ENCODE peak calls at places on chromosomes 6 and 20, in eight cellular contexts. X, R, Y, L, M, F, I and A are unnamed samples.

GRCh38 chr6:12243169-12243568 is 47.0 kb upstream of the EDN1 start:
- DNase-seq in X (no peak), R (no peak), Y (no peak), L (no peak), M (no peak), F (no peak), I (no peak), A (no peak)

GRCh38 chr20:38222231-38222922 is 38.2 kb downstream of the KIAA1755 start:
- DNase-seq in X (peak; percentile 71), R (peak; percentile 83), Y (peak; percentile 58), L (no peak), M (no peak), F (peak; percentile 75), I (peak; percentile 64), A (peak; percentile 65)

GRCh38 chr6:143328885-143329284 is 121.6 kb downstream of the ADAT2 start:
- DNase-seq in X (no peak), R (no peak), Y (no peak), L (no peak), M (no peak), F (no peak), I (no peak), A (no peak)

GRCh38 chr20:4546786-4547185 is 174.9 kb upstream of the PRND start:
- DNase-seq in X (no peak), R (no peak), Y (no peak), L (no peak), M (no peak), F (no peak), I (no peak), A (no peak)

GRCh38 chr20:32155017-32155965 is 45.8 kb downstream of the TM9SF4 start:
- DNase-seq in X (peak; percentile 67), R (peak; percentile 32), Y (peak; percentile 97), L (peak; percentile 47), M (peak; percentile 47), F (peak; percentile 87), I (peak; percentile 63), A (peak; percentile 67)

GRCh38 chr6:14354919-14355572 is 237.5 kb downstream of the CD83 start:
- DNase-seq in X (no peak), R (no peak), Y (peak; percentile 41), L (peak; percentile 25), M (no peak), F (peak; percentile 80), I (peak; percentile 20), A (peak; percentile 32)

GRCh38 chr20:17837179-17837578 is 131.4 kb downstream of the SNX5 start:
- DNase-seq in X (no peak), R (no peak), Y (no peak), L (no peak), M (no peak), F (no peak), I (no peak), A (no peak)

GRCh38 chr6:131657630-131658111 is 20.6 kb downstream of the ENPP3 start:
- DNase-seq in X (no peak), R (no peak), Y (no peak), L (no peak), M (no peak), F (no peak), I (no peak), A (no peak)

GRCh38 chr6:82955841-82956240 is 109.8 kb downstream of the UBE3D start:
- DNase-seq in X (no peak), R (no peak), Y (no peak), L (no peak), M (no peak), F (no peak), I (no peak), A (no peak)

GRCh38 chr20:4449977-4450715 is 271.6 kb upstream of the PRND start:
- DNase-seq in X (peak; percentile 46), R (no peak), Y (no peak), L (no peak), M (no peak), F (no peak), I (no peak), A (no peak)

GRCh38 chr6:6884193-6884627 is 223.6 kb upstream of the RREB1 start:
- DNase-seq in X (no peak), R (no peak), Y (peak; percentile 63), L (no peak), M (no peak), F (no peak), I (no peak), A (no peak)

GRCh38 chr20:845967-846893 is 12.7 kb downstream of the FAM110A start:
- DNase-seq in X (no peak), R (no peak), Y (no peak), L (no peak), M (no peak), F (no peak), I (no peak), A (no peak)

GRCh38 chr6:148747145-148747492 is 289 bp downstream of the UST start:
- DNase-seq in X (no peak), R (peak; percentile 14), Y (peak; percentile 40), L (peak; percentile 67), M (no peak), F (peak; percentile 83), I (peak; percentile 44), A (peak; percentile 36)

GRCh38 chr20:52896348-52896747 is 75.8 kb upstream of the TSHZ2 start:
- DNase-seq in X (no peak), R (no peak), Y (no peak), L (no peak), M (no peak), F (no peak), I (no peak), A (no peak)

GRCh38 chr6:111591370-111591900 is 14.2 kb downstream of the TRAF3IP2 start:
- DNase-seq in X (peak; percentile 88), R (no peak), Y (peak; percentile 95), L (peak; percentile 91), M (no peak), F (peak; percentile 98), I (peak; percentile 87), A (peak; percentile 85)

GRCh38 chr20:1072258-1072657 is 46.1 kb upstream of the PSMF1 start:
- DNase-seq in X (no peak), R (no peak), Y (no peak), L (no peak), M (no peak), F (no peak), I (no peak), A (no peak)

GRCh38 chr20:58818585-58819285 is 32.0 kb downstream of the GNAS-AS1 start:
- DNase-seq in X (no peak), R (no peak), Y (no peak), L (no peak), M (no peak), F (no peak), I (no peak), A (no peak)

GRCh38 chr6:42698217-42698616 is 24.2 kb downstream of the PRPH2 start:
- DNase-seq in X (no peak), R (no peak), Y (no peak), L (no peak), M (no peak), F (no peak), I (no peak), A (no peak)

GRCh38 chr6:72425003-72425681 is 196.7 kb upstream of the KCNQ5 start:
- DNase-seq in X (no peak), R (no peak), Y (no peak), L (no peak), M (no peak), F (no peak), I (no peak), A (no peak)

GRCh38 chr6:8530775-8531435 is 95.6 kb upstream of the SLC35B3 start:
- DNase-seq in X (no peak), R (no peak), Y (no peak), L (no peak), M (no peak), F (no peak), I (no peak), A (no peak)

GRCh38 chr6:117165921-117166499 is 99.3 kb upstream of the VGLL2 start:
- DNase-seq in X (no peak), R (no peak), Y (no peak), L (no peak), M (no peak), F (no peak), I (no peak), A (no peak)

GRCh38 chr20:57402206-57403125 is 11.3 kb downstream of the RBM38 start:
- DNase-seq in X (no peak), R (no peak), Y (no peak), L (no peak), M (no peak), F (peak; percentile 56), I (no peak), A (no peak)
- TF ChIP-seq EP300 in X (no peak), R (no peak), Y (no peak), L (no peak), M (no peak), F (no peak), I (no peak), A (no peak)

GRCh38 chr20:61813791-61814190 is 251.9 kb downstream of the TAF4 start:
- DNase-seq in X (no peak), R (no peak), Y (no peak), L (no peak), M (no peak), F (no peak), I (no peak), A (no peak)

GRCh38 chr20:61812771-61813485 is 252.8 kb downstream of the TAF4 start:
- DNase-seq in X (no peak), R (no peak), Y (no peak), L (no peak), M (no peak), F (no peak), I (no peak), A (no peak)

GRCh38 chr20:61810709-61811565 is 254.7 kb downstream of the TAF4 start:
- DNase-seq in X (no peak), R (no peak), Y (no peak), L (no peak), M (no peak), F (no peak), I (no peak), A (no peak)

GRCh38 chr20:61810066-61810708 is 255.5 kb downstream of the TAF4 start:
- DNase-seq in X (no peak), R (no peak), Y (no peak), L (no peak), M (no peak), F (no peak), I (no peak), A (no peak)

GRCh38 chr20:61812121-61812520 is 253.6 kb downstream of the TAF4 start:
- DNase-seq in X (no peak), R (no peak), Y (no peak), L (no peak), M (no peak), F (no peak), I (no peak), A (no peak)
- TF ChIP-seq EP300 in X (no peak), R (no peak), Y (no peak), L (no peak), M (no peak), F (no peak), I (no peak), A (no peak)

DNA sequence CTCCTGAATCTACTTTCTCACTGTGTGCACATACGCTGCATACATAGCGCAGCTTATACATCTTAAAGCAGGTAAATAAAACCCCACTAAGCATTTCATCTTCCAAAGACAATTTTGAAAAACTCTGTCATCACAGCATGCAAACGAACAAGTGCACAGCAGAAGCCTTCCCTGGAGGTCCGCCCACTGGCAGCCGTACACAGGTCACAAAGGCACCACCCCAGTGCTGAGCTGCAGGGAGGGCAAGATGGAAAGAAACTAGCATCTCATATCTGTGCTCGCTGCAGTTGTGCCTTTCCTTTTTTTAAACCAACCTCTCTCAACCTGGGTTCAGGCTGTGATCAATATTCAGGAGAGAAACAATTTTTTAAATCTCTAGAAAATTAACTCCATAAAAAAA is 73.3 kb downstream of the HUS1B start:
- DNase-seq in X (no peak), R (no peak), Y (no peak), L (no peak), M (no peak), F (peak; percentile 75), I (no peak), A (peak; percentile 28)
- TF ChIP-seq EP300 in X (no peak), R (no peak), Y (no peak), L (no peak), M (no peak), F (no peak), I (no peak), A (no peak)

GRCh38 chr6:147283460-147283859 is 79.2 kb downstream of the STXBP5 start:
- DNase-seq in X (no peak), R (no peak), Y (no peak), L (no peak), M (no peak), F (no peak), I (no peak), A (peak; percentile 10)
- TF ChIP-seq EP300 in X (no peak), R (no peak), Y (no peak), L (no peak), M (no peak), F (no peak), I (no peak), A (no peak)